ENCODE peak calls at places on chromosomes 2 and 18, in seven cellular contexts. N, S, W, G, L, M and F are unnamed samples.

GRCh38 chr2:240170354-240170735 is 29.9 kb upstream of the OTOS start:
- DNase-seq in N (no peak), S (no peak), W (no peak), G (no peak), L (no peak), M (peak; percentile 32), F (no peak)

GRCh38 chr2:145460151-145460550 is 940.2 kb upstream of the ZEB2 start:
- DNase-seq in N (no peak), S (peak; percentile 35), W (no peak), G (no peak), L (no peak), M (no peak), F (no peak)

GRCh38 chr2:195925120-195925519 is 143.5 kb downstream of the DNAH7 start:
- DNase-seq in N (no peak), S (no peak), W (no peak), G (no peak), L (no peak), M (no peak), F (no peak)

GRCh38 chr18:13703899-13704298 is 22.5 kb downstream of the FAM210A start:
- DNase-seq in N (no peak), S (peak; percentile 49), W (no peak), G (no peak), L (no peak), M (no peak), F (no peak)

GRCh38 chr2:557635-558301 is 119.4 kb downstream of the TMEM18 start:
- DNase-seq in N (no peak), S (no peak), W (no peak), G (no peak), L (peak; percentile 14), M (no peak), F (no peak)

GRCh38 chr2:69992310-69993047 is 31.0 kb upstream of the ASPRV1 start:
- DNase-seq in N (no peak), S (no peak), W (no peak), G (no peak), L (no peak), M (no peak), F (no peak)

GRCh38 chr18:48003426-48004349 is 73.2 kb upstream of the SMAD2 start:
- DNase-seq in N (no peak), S (peak; percentile 31), W (no peak), G (no peak), L (no peak), M (no peak), F (peak; percentile 45)

GRCh38 chr2:149989447-149990063 is 402.0 kb upstream of the MMADHC start:
- DNase-seq in N (no peak), S (peak; percentile 16), W (no peak), G (no peak), L (no peak), M (no peak), F (no peak)

GRCh38 chr2:149902104-149902503 is 314.5 kb upstream of the MMADHC start:
- DNase-seq in N (no peak), S (peak; percentile 72), W (no peak), G (no peak), L (no peak), M (no peak), F (no peak)

GRCh38 chr2:48270209-48270608 is 259.7 kb upstream of the STON1 start:
- DNase-seq in N (no peak), S (no peak), W (no peak), G (no peak), L (no peak), M (peak; percentile 31), F (no peak)

GRCh38 chr2:73272270-73272669 is 12.0 kb downstream of the FBXO41 start:
- DNase-seq in N (no peak), S (no peak), W (no peak), G (no peak), L (no peak), M (no peak), F (no peak)

GRCh38 chr2:43220982-43221659 is 5.3 kb downstream of the ZFP36L2 start:
- DNase-seq in N (no peak), S (peak; percentile 97), W (no peak), G (peak; percentile 53), L (no peak), M (peak; percentile 88), F (peak; percentile 64)

GRCh38 chr2:15674637-15675455 is 83.2 kb downstream of the DDX1 start:
- DNase-seq in N (no peak), S (peak; percentile 7), W (no peak), G (no peak), L (no peak), M (peak; percentile 49), F (no peak)

GRCh38 chr2:24375349-24376087 is 15.2 kb upstream of the ITSN2 start:
- DNase-seq in N (no peak), S (no peak), W (no peak), G (no peak), L (no peak), M (no peak), F (no peak)